ENCODE peak calls at places on chromosomes 1 and 21, in seven cellular contexts. One of them, this sample, is unnamed.

GRCh38 chr1:91817506-91817905 is 68.4 kb downstream of the TGFBR3 start:
- DNase-seq in fibroblast of lung: no peak
- DNase-seq in T follicular helper cell: no peak
- DNase-seq in NCI-H2171: no peak
- DNase-seq in CD8-positive, alpha-beta memory T cell: no peak
- DNase-seq in hippocampal formation: no peak
- DNase-seq in Peyer's patch: no peak
- DNase-seq in this sample: no peak

GRCh38 chr21:42861311-42862122 is 17.8 kb downstream of the WDR4 start:
- DNase-seq in fibroblast of lung: no peak
- DNase-seq in T follicular helper cell: no peak
- DNase-seq in NCI-H2171: no peak
- DNase-seq in CD8-positive, alpha-beta memory T cell: no peak
- DNase-seq in hippocampal formation: no peak
- DNase-seq in Peyer's patch: no peak
- DNase-seq in this sample: no peak

GRCh38 chr1:234820597-234820996 is 210.6 kb upstream of the IRF2BP2 start:
- DNase-seq in fibroblast of lung: no peak
- DNase-seq in T follicular helper cell: no peak
- DNase-seq in NCI-H2171: no peak
- DNase-seq in CD8-positive, alpha-beta memory T cell: no peak
- DNase-seq in hippocampal formation: no peak
- DNase-seq in Peyer's patch: no peak
- DNase-seq in this sample: no peak

GRCh38 chr1:3456449-3456963 is 2.0 kb downstream of the ARHGEF16 start:
- DNase-seq in fibroblast of lung: no peak
- DNase-seq in T follicular helper cell: no peak
- DNase-seq in NCI-H2171: no peak
- DNase-seq in CD8-positive, alpha-beta memory T cell: no peak
- DNase-seq in hippocampal formation: no peak
- DNase-seq in Peyer's patch: peak
- DNase-seq in this sample: no peak

GRCh38 chr1:56522680-56523079 is 56.7 kb downstream of the PLPP3 start:
- DNase-seq in fibroblast of lung: no peak
- DNase-seq in T follicular helper cell: no peak
- DNase-seq in NCI-H2171: no peak
- DNase-seq in CD8-positive, alpha-beta memory T cell: no peak
- DNase-seq in hippocampal formation: no peak
- DNase-seq in Peyer's patch: no peak
- DNase-seq in this sample: no peak

GRCh38 chr21:29376556-29376955 is 77.8 kb downstream of the BACH1 start:
- DNase-seq in fibroblast of lung: no peak
- DNase-seq in T follicular helper cell: peak
- DNase-seq in NCI-H2171: no peak
- DNase-seq in CD8-positive, alpha-beta memory T cell: peak
- DNase-seq in hippocampal formation: no peak
- DNase-seq in Peyer's patch: peak
- DNase-seq in this sample: no peak

GRCh38 chr1:37792943-37793686 is 532 bp upstream of the MANEAL start:
- DNase-seq in fibroblast of lung: no peak
- DNase-seq in T follicular helper cell: no peak
- DNase-seq in NCI-H2171: no peak
- DNase-seq in CD8-positive, alpha-beta memory T cell: no peak
- DNase-seq in hippocampal formation: no peak
- DNase-seq in Peyer's patch: no peak
- DNase-seq in this sample: no peak

GRCh38 chr1:52582116-52582696 is 20.0 kb upstream of the GPX7 start:
- DNase-seq in fibroblast of lung: no peak
- DNase-seq in T follicular helper cell: no peak
- DNase-seq in NCI-H2171: no peak
- DNase-seq in CD8-positive, alpha-beta memory T cell: no peak
- DNase-seq in hippocampal formation: no peak
- DNase-seq in Peyer's patch: no peak
- DNase-seq in this sample: no peak

GRCh38 chr1:8021676-8022266 is 4.3 kb downstream of the ERRFI1 start:
- DNase-seq in fibroblast of lung: peak
- DNase-seq in T follicular helper cell: no peak
- DNase-seq in NCI-H2171: no peak
- DNase-seq in CD8-positive, alpha-beta memory T cell: no peak
- DNase-seq in hippocampal formation: no peak
- DNase-seq in Peyer's patch: no peak
- DNase-seq in this sample: no peak

GRCh38 chr1:65027699-65028358 is 61.5 kb upstream of the JAK1 start:
- DNase-seq in fibroblast of lung: peak
- DNase-seq in T follicular helper cell: no peak
- DNase-seq in NCI-H2171: peak
- DNase-seq in CD8-positive, alpha-beta memory T cell: no peak
- DNase-seq in hippocampal formation: peak
- DNase-seq in Peyer's patch: peak
- DNase-seq in this sample: no peak

GRCh38 chr21:39125752-39126485 is 57.3 kb downstream of the PSMG1 start:
- DNase-seq in fibroblast of lung: peak
- DNase-seq in T follicular helper cell: no peak
- DNase-seq in NCI-H2171: no peak
- DNase-seq in CD8-positive, alpha-beta memory T cell: no peak
- DNase-seq in hippocampal formation: peak
- DNase-seq in Peyer's patch: peak
- DNase-seq in this sample: peak

GRCh38 chr1:150999051-150999674 is 7.5 kb downstream of the MINDY1 start:
- DNase-seq in fibroblast of lung: peak
- DNase-seq in T follicular helper cell: no peak
- DNase-seq in NCI-H2171: no peak
- DNase-seq in CD8-positive, alpha-beta memory T cell: no peak
- DNase-seq in hippocampal formation: no peak
- DNase-seq in Peyer's patch: no peak
- DNase-seq in this sample: no peak

GRCh38 chr1:166080277-166080964 is 86.4 kb downstream of the FAM78B start:
- DNase-seq in fibroblast of lung: peak
- DNase-seq in T follicular helper cell: no peak
- DNase-seq in NCI-H2171: no peak
- DNase-seq in CD8-positive, alpha-beta memory T cell: no peak
- DNase-seq in hippocampal formation: no peak
- DNase-seq in Peyer's patch: no peak
- DNase-seq in this sample: no peak

GRCh38 chr1:25858906-25859789 is at the start of gene AUNIP:
- DNase-seq in fibroblast of lung: peak
- DNase-seq in T follicular helper cell: peak
- DNase-seq in NCI-H2171: peak
- DNase-seq in CD8-positive, alpha-beta memory T cell: peak
- DNase-seq in hippocampal formation: peak
- DNase-seq in Peyer's patch: peak
- DNase-seq in this sample: peak

GRCh38 chr1:65429806-65430205 is 9.3 kb downstream of the LEPR start:
- DNase-seq in fibroblast of lung: peak
- DNase-seq in T follicular helper cell: no peak
- DNase-seq in NCI-H2171: no peak
- DNase-seq in CD8-positive, alpha-beta memory T cell: no peak
- DNase-seq in hippocampal formation: no peak
- DNase-seq in Peyer's patch: no peak
- DNase-seq in this sample: no peak

GRCh38 chr1:47756006-47756405 is 241.2 kb downstream of the TRABD2B start:
- DNase-seq in fibroblast of lung: no peak
- DNase-seq in T follicular helper cell: no peak
- DNase-seq in NCI-H2171: no peak
- DNase-seq in CD8-positive, alpha-beta memory T cell: no peak
- DNase-seq in hippocampal formation: no peak
- DNase-seq in Peyer's patch: no peak
- DNase-seq in this sample: no peak

GRCh38 chr1:207991331-207991914 is 80.5 kb upstream of the CD34 start:
- DNase-seq in fibroblast of lung: no peak
- DNase-seq in T follicular helper cell: no peak
- DNase-seq in NCI-H2171: no peak
- DNase-seq in CD8-positive, alpha-beta memory T cell: no peak
- DNase-seq in hippocampal formation: no peak
- DNase-seq in Peyer's patch: no peak
- DNase-seq in this sample: no peak

GRCh38 chr1:153533689-153534201 is 2.0 kb downstream of the S100A6 start:
- DNase-seq in fibroblast of lung: peak
- DNase-seq in T follicular helper cell: no peak
- DNase-seq in NCI-H2171: peak
- DNase-seq in CD8-positive, alpha-beta memory T cell: no peak
- DNase-seq in hippocampal formation: no peak
- DNase-seq in Peyer's patch: peak
- DNase-seq in this sample: peak

GRCh38 chr1:96508226-96508625 is 213.4 kb upstream of the PTBP2 start:
- DNase-seq in fibroblast of lung: no peak
- DNase-seq in T follicular helper cell: no peak
- DNase-seq in NCI-H2171: no peak
- DNase-seq in CD8-positive, alpha-beta memory T cell: no peak
- DNase-seq in hippocampal formation: no peak
- DNase-seq in Peyer's patch: no peak
- DNase-seq in this sample: no peak

GRCh38 chr1:207251066-207251465 is 70.4 kb upstream of the CD55 start:
- DNase-seq in fibroblast of lung: no peak
- DNase-seq in T follicular helper cell: no peak
- DNase-seq in NCI-H2171: no peak
- DNase-seq in CD8-positive, alpha-beta memory T cell: no peak
- DNase-seq in hippocampal formation: no peak
- DNase-seq in Peyer's patch: no peak
- DNase-seq in this sample: no peak

GRCh38 chr1:64532646-64533045 is 62.7 kb downstream of the CACHD1 start:
- DNase-seq in fibroblast of lung: no peak
- DNase-seq in T follicular helper cell: no peak
- DNase-seq in NCI-H2171: no peak
- DNase-seq in CD8-positive, alpha-beta memory T cell: no peak
- DNase-seq in hippocampal formation: no peak
- DNase-seq in Peyer's patch: no peak
- DNase-seq in this sample: no peak

GRCh38 chr1:55720243-55720642 is 505.1 kb upstream of the USP24 start:
- DNase-seq in fibroblast of lung: no peak
- DNase-seq in T follicular helper cell: no peak
- DNase-seq in NCI-H2171: peak
- DNase-seq in CD8-positive, alpha-beta memory T cell: no peak
- DNase-seq in hippocampal formation: no peak
- DNase-seq in Peyer's patch: peak
- DNase-seq in this sample: no peak

GRCh38 chr21:37582613-37583012 is 216.0 kb downstream of the DYRK1A start:
- DNase-seq in fibroblast of lung: peak
- DNase-seq in T follicular helper cell: no peak
- DNase-seq in NCI-H2171: no peak
- DNase-seq in CD8-positive, alpha-beta memory T cell: no peak
- DNase-seq in hippocampal formation: no peak
- DNase-seq in Peyer's patch: no peak
- DNase-seq in this sample: no peak

GRCh38 chr1:223143760-223144248 is 756 bp upstream of the TLR5 start:
- DNase-seq in fibroblast of lung: peak
- DNase-seq in T follicular helper cell: no peak
- DNase-seq in NCI-H2171: peak
- DNase-seq in CD8-positive, alpha-beta memory T cell: peak
- DNase-seq in hippocampal formation: peak
- DNase-seq in Peyer's patch: peak
- DNase-seq in this sample: no peak

GRCh38 chr1:222781251-222781650 is 33.6 kb upstream of the DISP1 start:
- DNase-seq in fibroblast of lung: no peak
- DNase-seq in T follicular helper cell: no peak
- DNase-seq in NCI-H2171: no peak
- DNase-seq in CD8-positive, alpha-beta memory T cell: no peak
- DNase-seq in hippocampal formation: no peak
- DNase-seq in Peyer's patch: no peak
- DNase-seq in this sample: no peak

GRCh38 chr21:38272215-38272614 is 15.4 kb downstream of the KCNJ15 start:
- DNase-seq in fibroblast of lung: no peak
- DNase-seq in T follicular helper cell: no peak
- DNase-seq in NCI-H2171: no peak
- DNase-seq in CD8-positive, alpha-beta memory T cell: no peak
- DNase-seq in hippocampal formation: no peak
- DNase-seq in Peyer's patch: no peak
- DNase-seq in this sample: no peak

GRCh38 chr1:111690306-111690617 is 48.9 kb downstream of the INKA2 start:
- DNase-seq in fibroblast of lung: peak
- DNase-seq in T follicular helper cell: no peak
- DNase-seq in NCI-H2171: no peak
- DNase-seq in CD8-positive, alpha-beta memory T cell: no peak
- DNase-seq in hippocampal formation: peak
- DNase-seq in Peyer's patch: no peak
- DNase-seq in this sample: no peak

GRCh38 chr1:150537732-150538684 is 11.2 kb upstream of the ADAMTSL4 start:
- DNase-seq in fibroblast of lung: peak
- DNase-seq in T follicular helper cell: no peak
- DNase-seq in NCI-H2171: no peak
- DNase-seq in CD8-positive, alpha-beta memory T cell: no peak
- DNase-seq in hippocampal formation: no peak
- DNase-seq in Peyer's patch: no peak
- DNase-seq in this sample: peak

GRCh38 chr1:217373761-217374701 is 256.9 kb downstream of the GPATCH2 start:
- DNase-seq in fibroblast of lung: no peak
- DNase-seq in T follicular helper cell: no peak
- DNase-seq in NCI-H2171: no peak
- DNase-seq in CD8-positive, alpha-beta memory T cell: no peak
- DNase-seq in hippocampal formation: no peak
- DNase-seq in Peyer's patch: no peak
- DNase-seq in this sample: no peak

GRCh38 chr1:70667771-70668170 is 256.7 kb downstream of the CTH start:
- DNase-seq in fibroblast of lung: no peak
- DNase-seq in T follicular helper cell: no peak
- DNase-seq in NCI-H2171: no peak
- DNase-seq in CD8-positive, alpha-beta memory T cell: no peak
- DNase-seq in hippocampal formation: no peak
- DNase-seq in Peyer's patch: no peak
- DNase-seq in this sample: no peak

GRCh38 chr1:45299981-45300668 is 26.6 kb upstream of the HPDL start:
- DNase-seq in fibroblast of lung: peak
- DNase-seq in T follicular helper cell: peak
- DNase-seq in NCI-H2171: peak
- DNase-seq in CD8-positive, alpha-beta memory T cell: peak
- DNase-seq in hippocampal formation: peak
- DNase-seq in Peyer's patch: peak
- DNase-seq in this sample: no peak

GRCh38 chr1:228930479-228930957 is 195.2 kb downstream of the RHOU start:
- DNase-seq in fibroblast of lung: peak
- DNase-seq in T follicular helper cell: no peak
- DNase-seq in NCI-H2171: no peak
- DNase-seq in CD8-positive, alpha-beta memory T cell: no peak
- DNase-seq in hippocampal formation: no peak
- DNase-seq in Peyer's patch: no peak
- DNase-seq in this sample: no peak

GRCh38 chr1:53244126-53244525 is 5.8 kb upstream of the MAGOH start:
- DNase-seq in fibroblast of lung: no peak
- DNase-seq in T follicular helper cell: no peak
- DNase-seq in NCI-H2171: no peak
- DNase-seq in CD8-positive, alpha-beta memory T cell: no peak
- DNase-seq in hippocampal formation: no peak
- DNase-seq in Peyer's patch: no peak
- DNase-seq in this sample: no peak

This sample was measured in tibial artery.